ENCODE peak calls at places on chromosomes 16 and 17, in four cellular contexts. J is AG09309, Y is mucosa of gallbladder, T is BJ. K is an unnamed sample.

GRCh38 chr17:31371511-31372097 is 19.9 kb upstream of the RAB11FIP4 start:
- DNase-seq in Y (no peak), T (peak; percentile 6), J (no peak), K (no peak)

GRCh38 chr16:57694556-57695377 is at the start of gene DRC7:
- DNase-seq in Y (peak; percentile 66), T (no peak), J (no peak), K (peak; percentile 73)

GRCh38 chr16:2339521-2340484 is 725 bp downstream of the ABCA3 start:
- DNase-seq in Y (peak; percentile 19), J (no peak), T (no peak), K (peak; percentile 63)

GRCh38 chr17:77640242-77640641 is 318.3 kb upstream of the TNRC6C start:
- DNase-seq in J (no peak), T (no peak), Y (no peak), K (no peak)

GRCh38 chr17:79839363-79840203 is at the start of gene CBX4:
- DNase-seq in T (peak; percentile 48), Y (peak; percentile 96), J (peak; percentile 61), K (peak; percentile 96)

GRCh38 chr17:57480438-57481196 is 224.3 kb downstream of the MSI2 start:
- DNase-seq in T (no peak), J (peak; percentile 16), Y (no peak), K (no peak)

GRCh38 chr17:43406676-43407645 is 8.2 kb downstream of the ARL4D start:
- DNase-seq in J (no peak), T (no peak), Y (no peak), K (no peak)

GRCh38 chr17:6517017-6517416 is 39.3 kb downstream of the PITPNM3 start:
- DNase-seq in J (no peak), T (no peak), Y (no peak), K (no peak)

GRCh38 chr16:79647586-79647985 is 47.0 kb upstream of the MAF start:
- DNase-seq in T (no peak), Y (no peak), J (no peak), K (no peak)

GRCh38 chr16:25568991-25569390 is 122.8 kb upstream of the HS3ST4 start:
- DNase-seq in Y (no peak), T (no peak), J (no peak), K (no peak)

GRCh38 chr17:64024781-64025731 is 4.6 kb upstream of the ICAM2 start:
- DNase-seq in T (no peak), J (no peak), Y (no peak), K (no peak)

GRCh38 chr17:33284022-33284421 is 9.1 kb downstream of the ASIC2 start:
- DNase-seq in J (no peak), Y (peak; percentile 68), T (peak; percentile 54), K (no peak)

GRCh38 chr17:73841431-73842060 is 197.3 kb upstream of the SDK2 start:
- DNase-seq in Y (no peak), T (no peak), J (no peak), K (no peak)

GRCh38 chr17:565506-565905 is 149.1 kb downstream of the VPS53 start:
- DNase-seq in Y (no peak), J (no peak), T (no peak), K (no peak)

GRCh38 chr16:51888534-51888933 is 658.4 kb downstream of the TOX3 start:
- DNase-seq in J (no peak), T (no peak), Y (no peak), K (no peak)

GRCh38 chr16:10918294-10919002 is 23.8 kb downstream of the DEXI start:
- DNase-seq in Y (peak; percentile 95), T (peak; percentile 50), J (peak; percentile 72), K (peak; percentile 81)

GRCh38 chr17:72390675-72391501 is 270.1 kb downstream of the SOX9 start:
- DNase-seq in Y (no peak), T (no peak), J (no peak), K (no peak)

GRCh38 chr17:61247438-61247837 is 152.2 kb upstream of the TBX2 start:
- DNase-seq in T (peak; percentile 64), Y (no peak), J (peak; percentile 97), K (no peak)

GRCh38 chr17:58487589-58488427 is at the start of gene HSF5:
- DNase-seq in J (no peak), Y (peak; percentile 19), T (no peak), K (peak; percentile 56)

GRCh38 chr17:60091908-60092331 is 13.2 kb upstream of the HEATR6 start:
- DNase-seq in J (peak; percentile 64), Y (no peak), T (no peak), K (no peak)

GRCh38 chr17:32496348-32497078 is 9.7 kb downstream of the CDK5R1 start:
- DNase-seq in J (peak; percentile 48), Y (no peak), T (no peak), K (no peak)

GRCh38 chr17:68182940-68183551 is 64.8 kb upstream of the AMZ2 start:
- DNase-seq in J (no peak), T (no peak), Y (no peak), K (peak; percentile 60)

GRCh38 chr16:66150691-66151090 is 215.8 kb upstream of the CDH5 start:
- DNase-seq in Y (no peak), T (no peak), J (no peak), K (no peak)

GRCh38 chr17:43006639-43007551 is at the start of gene IFI35:
- DNase-seq in J (no peak), T (peak; percentile 51), Y (peak; percentile 88), K (peak; percentile 90)

GRCh38 chr17:79495665-79496064 is 115.2 kb downstream of the RBFOX3 start:
- DNase-seq in J (no peak), Y (no peak), T (no peak), K (no peak)

GRCh38 chr16:80803341-80804060 is 897 bp downstream of the CDYL2 start:
- DNase-seq in T (no peak), J (no peak), Y (no peak), K (peak; percentile 60)

GRCh38 chr16:62036807-62037135 is 533 bp upstream of the CDH8 start:
- DNase-seq in Y (no peak), T (no peak), J (no peak), K (no peak)

GRCh38 chr17:73444021-73444420 is 132.2 kb upstream of the CDC42EP4 start:
- DNase-seq in J (no peak), Y (no peak), T (no peak), K (no peak)

GRCh38 chr17:50684612-50685333 is 22.9 kb downstream of the ANKRD40 start:
- DNase-seq in T (no peak), J (no peak), Y (peak; percentile 64), K (no peak)

GRCh38 chr17:46942441-46943217 is 19.7 kb downstream of the GOSR2 start:
- DNase-seq in T (no peak), J (no peak), Y (peak; percentile 58), K (peak; percentile 73)

GRCh38 chr16:21076186-21076883 is 74.3 kb downstream of the DNAH3 start:
- DNase-seq in J (no peak), T (no peak), Y (no peak), K (no peak)

GRCh38 chr17:49576121-49576905 is 642 bp downstream of the NXPH3 start:
- DNase-seq in J (no peak), Y (no peak), T (no peak), K (no peak)

GRCh38 chr16:88813396-88814143 is 1.8 kb upstream of the APRT start:
- DNase-seq in J (no peak), Y (no peak), T (no peak), K (no peak)

GRCh38 chr16:76226011-76226410 is 51.2 kb upstream of the CNTNAP4 start:
- DNase-seq in T (no peak), Y (no peak), J (no peak), K (no peak)

GRCh38 chr16:30068750-30069574 is 3.4 kb downstream of the ALDOA start:
- DNase-seq in J (no peak), Y (no peak), T (no peak), K (no peak)

GRCh38 chr16:48393843-48394703 is 8.9 kb upstream of the SIAH1 start:
- DNase-seq in J (peak; percentile 57), T (peak; percentile 26), Y (no peak), K (no peak)

GRCh38 chr17:73293480-73293911 is 18.3 kb downstream of the CDC42EP4 start:
- DNase-seq in Y (peak; percentile 79), J (no peak), T (peak; percentile 70), K (no peak)

K was measured in GM10248.